ENCODE peak calls at places on chromosomes 13 and 19, in four cellular contexts. L, S, Q and D are unnamed samples.

GRCh38 chr13:106797081-106797640 is 229.2 kb upstream of the ARGLU1 start:
- DNase-seq in L (no peak), S (no peak), Q (no peak), D (no peak)

GRCh38 chr19:43928820-43929219 is 6.3 kb downstream of the ZNF45 start:
- DNase-seq in L (no peak), S (no peak), Q (no peak), D (no peak)

GRCh38 chr13:113451951-113452421 is 1.3 kb downstream of the ADPRHL1 start:
- DNase-seq in L (no peak), S (no peak), Q (no peak), D (no peak)

GRCh38 chr19:42285546-42285945 is 16.4 kb upstream of the PRR19 start:
- DNase-seq in L (no peak), S (peak; percentile 85), Q (no peak), D (no peak)

GRCh38 chr13:62209539-62209938 is 793.9 kb upstream of the PCDH20 start:
- DNase-seq in L (no peak), S (no peak), Q (no peak), D (no peak)

GRCh38 chr13:33940898-33941297 is 122.9 kb downstream of the RFC3 start:
- DNase-seq in L (no peak), S (no peak), Q (no peak), D (no peak)

GRCh38 chr13:35554972-35555623 is 78.6 kb upstream of the MAB21L1 start:
- DNase-seq in L (no peak), S (no peak), Q (no peak), D (no peak)

GRCh38 chr19:14091885-14092462 is 1.4 kb upstream of the SAMD1 start:
- DNase-seq in L (no peak), S (peak; percentile 88), Q (peak; percentile 33), D (no peak)

GRCh38 chr19:47089767-47090350 is 23.7 kb downstream of the ZC3H4 start:
- DNase-seq in L (no peak), S (no peak), Q (no peak), D (no peak)
- H3K36me3 ChIP-seq in L (peaks cover 88% of the 10 kb centered on the region), S (peaks cover 66% of the 10 kb centered on the region), Q (peaks cover 47% of the 10 kb centered on the region), D (peaks cover 11% of the 10 kb centered on the region)

GRCh38 chr13:40793339-40793738 is 3.9 kb downstream of the SLC25A15 start:
- DNase-seq in L (no peak), S (no peak), Q (no peak), D (no peak)
- H3K27ac ChIP-seq in L (no peak overlapping the region), S (no peak overlapping the region), Q (no peak overlapping the region), D (no peak overlapping the region)

DNA sequence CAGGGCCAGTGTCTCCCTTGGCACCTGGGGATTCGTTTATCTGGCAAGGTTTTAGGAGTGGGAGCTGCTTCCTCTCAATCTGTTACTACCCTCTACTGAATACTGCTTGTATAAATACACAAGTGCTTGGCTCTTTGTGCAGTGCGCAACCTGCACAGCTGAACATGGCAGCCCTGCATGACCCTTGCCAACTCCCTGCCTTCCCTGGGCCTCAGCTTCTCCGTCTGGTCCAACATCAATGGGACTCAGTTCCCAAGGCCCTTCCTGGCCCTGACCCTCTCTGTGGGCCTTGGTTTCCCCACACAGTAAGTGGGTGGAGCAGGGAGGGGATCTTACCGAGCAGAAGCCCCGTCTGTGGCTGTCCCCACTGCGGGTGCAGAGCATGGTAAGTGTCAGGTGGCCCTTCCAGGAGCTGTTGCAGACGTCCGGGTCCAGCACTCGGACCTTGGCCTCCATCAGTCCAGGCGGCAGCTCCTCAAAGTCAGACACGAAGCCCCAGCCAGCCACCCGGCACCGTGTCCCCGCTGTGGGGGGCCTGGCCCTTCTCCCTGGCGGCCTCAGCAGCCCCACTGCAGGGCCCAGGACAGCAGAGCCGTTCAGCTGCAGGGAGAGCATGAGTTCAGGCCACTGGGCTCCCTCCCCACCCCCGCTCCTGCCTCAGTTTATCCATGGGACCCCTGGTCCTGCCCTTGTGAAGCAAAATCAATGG is 8.5 kb downstream of the PRSS57 start:
- DNase-seq in L (no peak), S (no peak), Q (no peak), D (no peak)
- H3K4me1 ChIP-seq in L (no peaks in the 10 kb centered on the region), S (peaks cover under 1% of the 10 kb centered on the region), Q (no peaks in the 10 kb centered on the region), D (no peaks in the 10 kb centered on the region)

DNA sequence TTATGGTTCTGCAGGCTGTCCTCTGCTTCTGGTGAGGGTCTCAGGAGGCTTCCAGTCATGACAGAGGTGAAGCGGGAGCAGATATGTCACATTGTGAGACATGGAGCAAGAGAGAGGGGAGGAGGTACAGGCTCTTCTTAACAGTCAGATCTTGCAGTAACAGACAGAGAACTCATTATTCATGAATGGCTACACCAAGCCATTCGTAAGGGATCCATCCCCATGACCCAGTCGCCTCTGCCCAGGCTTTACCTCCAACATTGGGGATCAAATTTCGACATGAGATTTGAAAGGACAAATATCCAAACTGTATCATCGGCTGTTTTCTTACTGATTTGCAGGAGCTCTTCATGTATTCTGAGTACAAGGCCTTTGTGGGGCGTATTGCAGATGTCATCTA is 21.7 kb downstream of the ZNF507 start:
- DNase-seq in L (no peak), S (no peak), Q (no peak), D (no peak)
- H3K36me3 ChIP-seq in L (peaks cover 77% of the 10 kb centered on the region), S (peaks cover 44% of the 10 kb centered on the region), Q (peaks cover 23% of the 10 kb centered on the region), D (peaks cover 12% of the 10 kb centered on the region)

GRCh38 chr13:44374348-44374712 is 706 bp downstream of the SERP2 start:
- DNase-seq in L (no peak), S (no peak), Q (no peak), D (no peak)
- H3K27ac ChIP-seq in L (no peak overlapping the region), S (no peak overlapping the region), Q (no peak overlapping the region), D (no peak overlapping the region)

DNA sequence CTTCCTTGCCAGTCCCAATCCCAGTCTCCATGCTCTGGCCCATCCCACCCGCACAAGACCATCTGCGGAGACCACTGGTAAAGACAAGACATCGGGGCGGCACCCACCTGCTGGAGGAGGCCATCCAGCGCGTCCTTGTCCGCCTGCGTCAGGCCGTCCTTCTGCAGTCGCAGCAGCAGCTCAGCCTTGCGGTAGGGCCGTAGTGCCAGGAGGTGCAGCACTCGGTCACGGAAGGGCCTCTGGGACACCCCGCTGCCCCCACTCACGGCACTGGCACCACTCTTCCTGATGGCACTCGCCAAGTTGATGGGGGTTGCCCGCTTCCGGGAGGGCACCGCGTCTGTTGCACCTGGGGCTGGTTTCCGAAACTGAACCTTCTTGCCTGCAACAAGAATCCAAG is 23.5 kb upstream of the ISYNA1 start:
- DNase-seq in L (no peak), S (peak; percentile 72), Q (no peak), D (no peak)
- H3K4me1 ChIP-seq in L (peaks cover 23% of the 10 kb centered on the region), S (peaks cover 43% of the 10 kb centered on the region), Q (no peaks in the 10 kb centered on the region), D (no peaks in the 10 kb centered on the region)

DNA sequence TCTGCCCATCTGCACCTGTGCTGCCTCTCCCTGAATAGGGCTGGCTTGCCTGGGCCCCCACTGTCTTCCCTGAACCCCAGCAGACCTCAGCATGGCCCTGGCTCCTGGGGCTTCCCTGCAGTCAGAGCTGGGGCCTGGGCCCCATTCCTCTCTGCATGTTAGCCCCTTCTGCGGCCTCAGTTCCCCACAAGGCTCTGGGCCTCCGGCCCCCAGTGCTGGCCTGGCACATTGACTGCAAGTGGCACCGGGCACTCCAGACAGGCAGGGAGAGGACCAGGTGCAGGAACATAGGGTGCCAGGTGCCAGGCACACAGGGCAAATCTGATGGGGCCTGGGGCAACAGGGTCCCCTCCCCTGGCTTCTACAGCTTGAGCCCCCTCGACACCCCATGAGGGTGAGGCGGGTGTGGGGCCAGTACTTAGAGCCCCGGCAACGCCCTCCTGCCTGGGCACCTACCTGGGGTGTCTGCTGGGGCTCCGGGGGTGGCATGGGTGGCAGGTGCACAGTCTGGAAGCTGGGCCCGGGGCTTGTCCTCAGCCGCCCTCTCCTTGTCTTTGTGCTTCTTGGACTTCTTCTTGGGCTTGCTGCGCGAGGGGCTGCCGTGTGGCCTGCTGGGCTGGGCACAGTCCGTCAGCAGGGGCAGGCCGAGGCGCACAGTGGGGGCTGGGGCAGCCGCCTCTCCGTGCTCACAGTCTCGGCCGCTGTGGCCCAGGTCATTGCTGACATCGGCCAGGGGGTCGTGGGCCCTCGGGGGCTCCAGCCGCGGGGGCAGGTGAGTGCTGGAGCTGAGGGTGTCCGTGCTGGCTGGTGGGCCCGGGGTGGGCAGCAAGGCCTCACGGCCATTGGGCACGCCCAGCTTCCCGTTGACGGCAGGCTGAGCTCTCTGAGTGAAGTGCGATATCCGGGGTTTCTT is 12.3 kb upstream of the ISYNA1 start:
- DNase-seq in L (no peak), S (no peak), Q (no peak), D (no peak)
- H3K36me3 ChIP-seq in L (peaks cover 62% of the 10 kb centered on the region), S (peaks cover 64% of the 10 kb centered on the region), Q (peaks cover 45% of the 10 kb centered on the region), D (peaks cover 6% of the 10 kb centered on the region)

DNA sequence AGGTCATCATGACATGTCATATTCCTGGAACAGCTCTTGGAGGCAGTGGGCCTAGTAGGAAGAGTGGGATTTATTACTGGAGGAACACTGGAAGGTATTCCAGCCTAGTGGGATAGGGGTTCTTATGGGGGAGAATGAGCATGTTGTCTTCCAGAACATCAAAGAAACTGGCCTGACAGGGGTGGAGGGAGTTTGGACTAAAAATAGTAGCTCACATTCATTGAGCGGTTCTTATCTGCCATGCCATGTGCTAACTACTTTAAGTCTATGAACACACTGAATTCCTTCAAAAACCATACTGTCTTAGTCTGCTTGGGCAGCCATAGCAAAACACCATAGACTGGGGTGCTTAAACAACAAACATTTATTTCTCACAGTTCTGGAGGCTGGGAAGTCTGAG is 413.6 kb downstream of the HS6ST3 start:
- DNase-seq in L (no peak), S (no peak), Q (no peak), D (no peak)
- H3K27ac ChIP-seq in L (no peak overlapping the region), S (no peak overlapping the region), Q (no peak overlapping the region), D (no peak overlapping the region)

GRCh38 chr13:41058229-41059070 is 2.9 kb upstream of the WBP4 start:
- DNase-seq in L (no peak), S (no peak), Q (no peak), D (no peak)
- H3K4me1 ChIP-seq in L (peaks cover 27% of the 10 kb centered on the region), S (peaks cover 69% of the 10 kb centered on the region), Q (peaks cover 26% of the 10 kb centered on the region), D (no peaks in the 10 kb centered on the region)

DNA sequence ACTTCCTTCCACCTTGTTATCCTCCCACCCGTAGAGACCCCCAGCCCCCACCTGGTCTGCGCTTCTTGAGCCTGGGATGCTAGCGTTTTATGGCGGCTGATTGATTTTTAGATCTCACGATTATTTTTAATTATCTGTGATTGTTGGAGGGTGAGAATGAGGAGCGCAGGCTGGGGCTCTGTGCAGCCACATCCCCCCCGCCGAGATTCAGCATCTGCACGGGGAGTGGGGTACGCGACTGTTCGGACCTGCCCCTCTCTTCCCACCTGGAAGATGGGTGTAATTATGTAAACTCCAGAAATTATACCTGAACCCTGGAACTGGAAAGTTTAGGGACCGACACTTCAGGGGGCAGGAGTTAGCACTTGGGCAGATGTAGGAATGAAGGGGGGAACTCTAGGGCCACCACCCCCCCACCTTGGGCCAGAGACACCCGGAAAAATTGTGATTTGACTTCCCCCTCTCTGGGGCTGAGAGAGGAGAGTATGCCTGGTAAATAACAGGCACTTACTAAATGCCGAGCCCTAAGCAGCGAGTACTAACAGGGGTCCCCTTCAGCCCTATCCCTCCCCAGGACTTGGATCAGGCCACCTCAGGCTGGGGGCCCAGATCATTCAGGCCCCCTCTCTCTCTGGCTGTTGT is 1.8 kb upstream of the ONECUT3 start:
- DNase-seq in L (no peak), S (no peak), Q (no peak), D (no peak)
- H3K36me3 ChIP-seq in L (no peaks in the 10 kb centered on the region), S (no peaks in the 10 kb centered on the region), Q (no peaks in the 10 kb centered on the region), D (no peaks in the 10 kb centered on the region)